ENCODE peak calls at places on chromosome 2, in five cellular contexts. D is endothelial cell; G is stimulated activated CD4-positive, alpha-beta T cell treated with anti-CD3 and anti-CD28 coated beads, Interleukin-2, amount 100 ng/mL, for 24 hours; M is activated CD8-positive, alpha-beta memory T cell treated with anti-CD3 and anti-CD28 coated beads for 1 hour; B is stomach. Q is an unnamed sample.

GRCh38 chr2:28810384-28811285 is at the start of gene SPDYA:
- DNase-seq in D (peak; percentile 84), G (peak; percentile 82), M (peak; percentile 66), B (peak; percentile 76), Q (peak; percentile 50)

GRCh38 chr2:95730813-95731212 is 139.0 kb downstream of the TRIM43 start:
- DNase-seq in D (no peak), G (no peak), M (no peak), B (no peak), Q (no peak)

GRCh38 chr2:179619947-179620467 is 241.4 kb downstream of the ZNF385B start:
- DNase-seq in D (no peak), G (no peak), M (no peak), B (no peak), Q (no peak)

GRCh38 chr2:121136323-121136722 is 148.7 kb downstream of the TFCP2L1 start:
- DNase-seq in D (no peak), G (no peak), M (no peak), B (no peak), Q (no peak)

GRCh38 chr2:153043385-153043784 is 325.0 kb downstream of the ARL6IP6 start:
- DNase-seq in D (no peak), G (no peak), M (no peak), B (no peak), Q (no peak)

GRCh38 chr2:109481196-109481555 is 132.6 kb downstream of the SEPTIN10 start:
- DNase-seq in D (no peak), G (no peak), M (no peak), B (peak; percentile 81), Q (no peak)

GRCh38 chr2:101380376-101380775 is 6.9 kb downstream of the CREG2 start:
- DNase-seq in D (no peak), G (no peak), M (no peak), B (no peak), Q (peak; percentile 53)

GRCh38 chr2:96207778-96208143 is 866 bp downstream of the STARD7 start:
- DNase-seq in D (no peak), G (no peak), M (no peak), B (no peak), Q (no peak)

GRCh38 chr2:232336241-232336736 is 42.3 kb upstream of the ALPP start:
- DNase-seq in D (no peak), G (peak; percentile 13), M (no peak), B (peak; percentile 21), Q (no peak)

GRCh38 chr2:86782748-86783147 is 8.0 kb downstream of the CD8A start:
- DNase-seq in D (no peak), G (no peak), M (no peak), B (no peak), Q (no peak)

GRCh38 chr2:198917275-198917674 is 540.5 kb downstream of the SATB2 start:
- DNase-seq in D (no peak), G (no peak), M (no peak), B (no peak), Q (no peak)

GRCh38 chr2:63424329-63425078 is 163.8 kb downstream of the WDPCP start:
- DNase-seq in D (peak; percentile 7), G (no peak), M (no peak), B (no peak), Q (peak; percentile 29)

GRCh38 chr2:48483506-48483905 is 46.4 kb upstream of the STON1 start:
- DNase-seq in D (no peak), G (no peak), M (no peak), B (no peak), Q (no peak)

GRCh38 chr2:109419960-109420370 is 193.8 kb downstream of the SEPTIN10 start:
- DNase-seq in D (no peak), G (no peak), M (no peak), B (no peak), Q (no peak)

GRCh38 chr2:27131429-27131828 is 3.0 kb downstream of the PREB start:
- DNase-seq in D (no peak), G (no peak), M (no peak), B (no peak), Q (no peak)

GRCh38 chr2:241633561-241633960 is 3.4 kb downstream of the THAP4 start:
- DNase-seq in D (no peak), G (no peak), M (no peak), B (no peak), Q (no peak)

GRCh38 chr2:191836853-191837769 is 9.8 kb downstream of the CAVIN2 start:
- DNase-seq in D (no peak), G (no peak), M (no peak), B (no peak), Q (no peak)

GRCh38 chr2:199085201-199085750 is 372.5 kb downstream of the SATB2 start:
- DNase-seq in D (no peak), G (no peak), M (no peak), B (no peak), Q (peak; percentile 30)

GRCh38 chr2:20494246-20494645 is 47.4 kb downstream of the RHOB start:
- DNase-seq in D (no peak), G (no peak), M (no peak), B (no peak), Q (no peak)

GRCh38 chr2:29006092-29006985 is 25.2 kb downstream of the TOGARAM2 start:
- DNase-seq in D (no peak), G (no peak), M (no peak), B (no peak), Q (no peak)

GRCh38 chr2:72988726-72989273 is 71.5 kb downstream of the EMX1 start:
- DNase-seq in D (no peak), G (no peak), M (no peak), B (no peak), Q (no peak)

GRCh38 chr2:133431289-133431688 is 137.0 kb downstream of the NCKAP5 start:
- DNase-seq in D (no peak), G (no peak), M (no peak), B (no peak), Q (peak; percentile 95)

GRCh38 chr2:16332681-16333519 is 332.7 kb downstream of the CYRIA start:
- DNase-seq in D (no peak), G (no peak), M (no peak), B (no peak), Q (no peak)

GRCh38 chr2:127695491-127696472 is 5.5 kb upstream of the SFT2D3 start:
- DNase-seq in D (peak; percentile 59), G (peak; percentile 45), M (peak; percentile 38), B (peak; percentile 48), Q (peak; percentile 22)

GRCh38 chr2:180001726-180002125 is 5.4 kb downstream of the CWC22 start:
- DNase-seq in D (no peak), G (no peak), M (no peak), B (no peak), Q (no peak)

GRCh38 chr2:26469092-26469710 is 8.7 kb downstream of the OTOF start:
- DNase-seq in D (peak; percentile 69), G (peak; percentile 64), M (peak; percentile 23), B (peak; percentile 72), Q (peak; percentile 43)

GRCh38 chr2:232511336-232511863 is 8.8 kb upstream of the PRSS56 start:
- DNase-seq in D (no peak), G (no peak), M (no peak), B (no peak), Q (no peak)

GRCh38 chr2:145043399-145043834 is 523.5 kb upstream of the ZEB2 start:
- DNase-seq in D (no peak), G (no peak), M (no peak), B (no peak), Q (no peak)

GRCh38 chr2:235371018-235371417 is 122.8 kb upstream of the AGAP1 start:
- DNase-seq in D (no peak), G (no peak), M (no peak), B (no peak), Q (no peak)

Q was measured in renal cortical epithelial cell.